ENCODE peak calls at places on chromosome 9, in eight cellular contexts. L is upper lobe of right lung; Z is cardiac fibroblast; C is dorsolateral prefrontal cortex; P is pancreas; Y is CD8-positive, alpha-beta T cell; E is A549; N is AG09309. R is an unnamed sample.

GRCh38 chr9:121289554-121290370 is 21.8 kb downstream of the GSN start:
- DNase-seq in P (no peak), E (no peak), Z (no peak), C (no peak), Y (no peak), L (peak; percentile 19), N (no peak), R (no peak)

GRCh38 chr9:130886981-130887380 is 9.6 kb downstream of the QRFP start:
- DNase-seq in N (no peak), Y (no peak), C (no peak), E (no peak), P (no peak), L (no peak), Z (no peak), R (no peak)

GRCh38 chr9:73565833-73566465 is 414.3 kb downstream of the ANXA1 start:
- DNase-seq in L (no peak), Z (peak; percentile 0), Y (no peak), N (no peak), P (no peak), E (no peak), C (peak; percentile 65), R (no peak)

GRCh38 chr9:15231788-15232635 is 75.0 kb downstream of the TTC39B start:
- DNase-seq in E (peak; percentile 13), P (no peak), Y (no peak), C (no peak), L (no peak), Z (peak; percentile 62), N (no peak), R (no peak)

GRCh38 chr9:87678650-87679355 is 47.1 kb upstream of the CTSL start:
- DNase-seq in E (peak; percentile 75), L (no peak), N (peak; percentile 34), Z (peak; percentile 84), Y (peak; percentile 23), P (peak; percentile 65), C (peak; percentile 64), R (peak; percentile 47)

GRCh38 chr9:25025156-25025555 is 479.5 kb upstream of the IZUMO3 start:
- DNase-seq in Z (no peak), Y (no peak), L (peak; percentile 35), E (no peak), N (no peak), C (no peak), P (no peak), R (no peak)

GRCh38 chr9:99288830-99289229 is 66.7 kb downstream of the SEC61B start:
- DNase-seq in Z (no peak), P (no peak), E (no peak), N (no peak), Y (no peak), C (no peak), L (no peak), R (no peak)

GRCh38 chr9:22455181-22455580 is 8.6 kb downstream of the DMRTA1 start:
- DNase-seq in E (no peak), C (no peak), Z (no peak), Y (no peak), P (no peak), N (no peak), L (no peak), R (no peak)

GRCh38 chr9:76818271-76818670 is 54.0 kb downstream of the PCA3 start:
- DNase-seq in E (peak; percentile 63), L (no peak), C (peak; percentile 63), Y (no peak), P (peak; percentile 65), N (peak; percentile 92), Z (peak; percentile 97), R (peak; percentile 97)

GRCh38 chr9:86721843-86722705 is 225.2 kb downstream of the GAS1 start:
- DNase-seq in E (no peak), C (no peak), Z (peak; percentile 85), P (peak; percentile 50), Y (no peak), N (peak; percentile 90), L (no peak), R (peak; percentile 89)

GRCh38 chr9:136661641-136662325 is 933 bp upstream of the EGFL7 start:
- DNase-seq in Z (no peak), E (no peak), Y (no peak), N (no peak), L (peak; percentile 63), C (no peak), P (no peak), R (no peak)

GRCh38 chr9:117783828-117784227 is 79.6 kb downstream of the TLR4 start:
- DNase-seq in L (no peak), N (no peak), Y (no peak), P (no peak), E (no peak), Z (no peak), C (no peak), R (no peak)

GRCh38 chr9:76996700-76997099 is 22.8 kb upstream of the FOXB2 start:
- DNase-seq in L (no peak), Y (no peak), N (no peak), P (no peak), C (peak; percentile 53), E (no peak), Z (peak; percentile 61), R (no peak)

GRCh38 chr9:81492710-81493447 is 196.5 kb downstream of the TLE1 start:
- DNase-seq in N (peak; percentile 88), P (no peak), Y (no peak), Z (peak; percentile 97), L (no peak), C (no peak), E (no peak), R (peak; percentile 62)

GRCh38 chr9:126638571-126639132 is 24.9 kb downstream of the LMX1B start:
- DNase-seq in E (no peak), N (no peak), L (no peak), Z (no peak), C (no peak), P (no peak), Y (no peak), R (no peak)

GRCh38 chr9:109934499-109935214 is 154.7 kb downstream of the PALM2AKAP2 start:
- DNase-seq in N (no peak), P (no peak), L (no peak), C (no peak), Y (no peak), Z (peak; percentile 60), E (no peak), R (no peak)

GRCh38 chr9:106074006-106074405 is 379.7 kb downstream of the TMEM38B start:
- DNase-seq in E (no peak), Z (no peak), N (no peak), Y (no peak), P (no peak), C (no peak), L (no peak), R (no peak)

GRCh38 chr9:96585426-96585825 is 34.2 kb downstream of the CDC14B start:
- DNase-seq in Z (no peak), L (no peak), N (no peak), P (no peak), C (no peak), Y (no peak), E (no peak), R (no peak)

GRCh38 chr9:35905912-35906679 is at the start of gene HRCT1:
- DNase-seq in L (peak; percentile 95), P (peak; percentile 78), C (no peak), Z (peak; percentile 96), Y (no peak), N (peak; percentile 77), E (peak; percentile 50), R (peak; percentile 87)

DNA sequence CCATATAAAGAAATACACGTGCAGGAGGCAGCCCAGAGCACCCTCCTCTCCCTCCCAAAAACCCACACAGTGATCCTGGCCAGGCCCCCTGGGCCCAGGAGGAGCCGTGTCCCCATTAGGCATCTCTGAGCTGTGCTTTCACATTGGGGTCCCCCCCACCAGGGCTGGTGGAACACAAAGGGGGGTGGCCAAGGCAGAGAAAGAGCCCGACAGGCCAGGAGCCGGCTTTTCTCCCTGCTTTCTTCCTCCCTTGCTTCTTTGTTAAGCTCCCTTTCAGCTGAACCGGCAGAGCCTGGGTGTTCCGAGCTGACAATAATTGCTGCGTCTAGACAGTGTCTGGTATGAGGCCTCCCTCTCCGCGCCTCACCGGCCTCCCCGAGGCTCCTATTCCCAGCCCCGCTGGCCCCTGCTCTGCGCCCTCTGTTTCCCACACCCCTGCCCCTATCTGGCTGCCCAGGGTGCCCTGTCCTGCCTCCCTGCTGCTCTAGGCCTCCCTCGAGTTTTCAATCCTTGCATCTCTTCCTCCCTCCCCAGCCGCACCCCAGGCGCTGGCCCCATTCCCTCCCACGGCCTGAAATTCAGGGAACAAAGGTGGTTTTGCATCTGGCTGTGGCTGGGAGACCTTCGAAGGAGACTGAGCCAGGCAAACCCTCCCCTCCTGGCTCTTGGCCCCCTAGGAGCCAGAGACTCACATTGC is 120.6 kb downstream of the C9orf50 start:
- DNase-seq in P (peak; percentile 25), Z (no peak), E (no peak), Y (no peak), N (no peak), L (no peak), C (no peak), R (no peak)
- H3K4me3 ChIP-seq in P (no peak overlapping the region), Z (no peak overlapping the region), E (no peak overlapping the region), Y (no peak overlapping the region), N (no peak overlapping the region), L (no peak overlapping the region), C (no peak overlapping the region), R (no peak overlapping the region)

GRCh38 chr9:124754289-124754688 is 16.8 kb downstream of the NR6A1 start:
- DNase-seq in C (no peak), E (no peak), Y (no peak), Z (peak; percentile 53), P (no peak), N (no peak), L (no peak), R (no peak)
- TF ChIP-seq CTCF in C (peak; percentile 49), E (peak; percentile 62), Y (no peak), Z (peak; percentile 53), P (no peak), N (peak; percentile 67), L (peak; percentile 15), R (peak; percentile 54)

GRCh38 chr9:89686621-89687020 is 81.8 kb downstream of the GADD45G start:
- DNase-seq in N (no peak), Y (no peak), P (no peak), C (no peak), L (no peak), Z (no peak), E (no peak), R (no peak)

GRCh38 chr9:89686134-89686533 is 81.3 kb downstream of the GADD45G start:
- DNase-seq in N (no peak), L (no peak), Y (no peak), C (no peak), E (no peak), Z (no peak), P (peak; percentile 80), R (no peak)

GRCh38 chr9:89684912-89685636 is 80.3 kb downstream of the GADD45G start:
- DNase-seq in Z (no peak), C (no peak), E (no peak), P (peak; percentile 84), Y (no peak), L (no peak), N (no peak), R (no peak)

GRCh38 chr9:89684218-89684617 is 79.4 kb downstream of the GADD45G start:
- DNase-seq in Y (no peak), P (no peak), E (no peak), Z (no peak), L (no peak), C (no peak), N (no peak), R (no peak)

GRCh38 chr9:89685698-89686097 is 80.9 kb downstream of the GADD45G start:
- DNase-seq in C (no peak), Y (no peak), L (no peak), N (no peak), Z (no peak), E (no peak), P (no peak), R (no peak)
- H3K4me3 ChIP-seq in C (no peak overlapping the region), Y (no peak overlapping the region), L (no peak overlapping the region), N (no peak overlapping the region), Z (no peak overlapping the region), E (no peak overlapping the region), P (no peak overlapping the region), R (no peak overlapping the region)

GRCh38 chr9:93620041-93620506 is 43.7 kb downstream of the PHF2 start:
- DNase-seq in C (no peak), L (no peak), N (no peak), P (no peak), Z (no peak), E (no peak), Y (no peak), R (no peak)
- TF ChIP-seq CTCF in C (no peak), L (no peak), N (no peak), P (no peak), Z (no peak), E (no peak), Y (no peak), R (no peak)